ENCODE peak calls at places on chromosomes 3 and 15, in five cellular contexts. T is H1, N is K562, H is HepG2, S is GM12878. W is an unnamed sample.
A peak's percentile ranks its signal among the peaks of the same experiment; 100 is the strongest.

GRCh38 chr3:151709847-151710246 is 23.9 kb upstream of the AADACL2 start:
- DNase-seq in T (no peak), N (no peak), H (no peak), S (no peak), W (no peak)

GRCh38 chr15:52068004-52068403 is 44.6 kb downstream of the BCL2L10 start:
- DNase-seq in T (no peak), N (no peak), H (no peak), S (no peak), W (no peak)

GRCh38 chr15:89395996-89396395 is 61.4 kb upstream of the POLG start:
- DNase-seq in T (no peak), N (no peak), H (no peak), S (no peak), W (no peak)

GRCh38 chr3:46372492-46373359 is 2.0 kb downstream of the CCR5 start:
- DNase-seq in T (no peak), N (no peak), H (no peak), S (no peak), W (no peak)

GRCh38 chr15:76339302-76340197 is 3.0 kb downstream of the ISL2 start:
- DNase-seq in T (peak; percentile 71), N (no peak), H (no peak), S (no peak), W (peak; percentile 24)

GRCh38 chr3:156180077-156180476 is 59.7 kb downstream of the KCNAB1 start:
- DNase-seq in T (no peak), N (no peak), H (no peak), S (no peak), W (no peak)

GRCh38 chr15:29821416-29822099 is 710 bp downstream of the TJP1 start:
- DNase-seq in T (peak; percentile 79), N (peak; percentile 67), H (peak; percentile 74), S (no peak), W (peak; percentile 80)

GRCh38 chr3:46936733-46937250 is 39.8 kb downstream of the CCDC12 start:
- DNase-seq in T (no peak), N (no peak), H (no peak), S (no peak), W (no peak)

GRCh38 chr3:20336572-20336971 is 150.6 kb upstream of the SGO1 start:
- DNase-seq in T (no peak), N (no peak), H (no peak), S (no peak), W (no peak)

GRCh38 chr3:175212896-175213295 is 353.8 kb downstream of the NAALADL2 start:
- DNase-seq in T (no peak), N (no peak), H (no peak), S (no peak), W (no peak)

GRCh38 chr15:100658895-100659294 is 56.5 kb downstream of the ASB7 start:
- DNase-seq in T (no peak), N (no peak), H (no peak), S (no peak), W (no peak)
- TF ChIP-seq MAX in T (no peak), N (no peak), H (no peak), S (no peak), W (no peak)

DNA sequence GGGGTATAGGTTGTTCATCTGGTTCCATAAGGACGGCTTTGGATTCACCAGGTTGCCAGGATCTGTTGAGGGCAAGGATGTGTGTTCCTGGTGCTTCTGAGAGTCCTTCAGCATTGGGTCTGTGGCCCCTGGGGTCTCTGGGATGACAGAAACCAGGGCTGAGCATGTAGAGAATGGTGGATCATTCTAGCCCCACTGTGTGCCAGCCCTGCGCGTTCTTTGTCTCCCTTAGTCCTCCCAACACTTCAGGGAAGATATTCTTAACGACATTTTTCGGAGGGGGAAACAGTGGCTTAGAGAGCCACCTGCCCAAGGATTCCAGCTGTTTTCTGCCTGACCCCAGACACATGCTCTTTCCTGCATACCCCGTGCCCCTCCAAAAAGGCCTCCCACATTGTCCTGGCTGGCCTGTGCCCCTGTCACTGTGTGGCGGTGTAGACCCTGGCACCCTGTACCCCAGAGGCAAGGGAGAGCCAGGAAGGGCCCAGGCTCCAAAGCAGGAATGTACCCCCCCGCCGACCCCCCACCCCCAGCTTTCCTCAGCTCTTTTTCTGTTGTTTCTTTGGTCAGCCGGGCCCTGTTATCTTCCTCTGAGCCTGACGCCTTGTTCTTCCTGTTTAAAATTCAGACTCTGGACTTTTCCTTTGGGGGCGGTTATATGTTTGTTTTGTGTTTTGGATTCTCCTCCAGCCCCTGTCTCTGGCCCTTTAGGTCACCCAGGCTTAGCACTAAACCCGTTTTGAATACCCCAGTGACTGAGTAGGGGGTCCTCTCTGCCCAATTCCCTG is 57.8 kb upstream of the SMAD6 start:
- DNase-seq in T (no peak), N (no peak), H (peak; percentile 59), S (no peak), W (no peak)
- H3K9ac ChIP-seq in T (no peak overlapping the region), N (peak overlapping the region; percentile 82), H (peak overlapping the region; percentile 17), S (no peak overlapping the region), W (peak overlapping the region; percentile 16)

GRCh38 chr3:51681453-51681852 is 10.4 kb downstream of the TEX264 start:
- DNase-seq in T (no peak), N (no peak), H (no peak), S (no peak), W (no peak)
- TF ChIP-seq USF2 in T (no peak), N (no peak), H (no peak), S (no peak), W (no peak)

GRCh38 chr3:43704697-43705096 is 14.0 kb downstream of the ABHD5 start:
- DNase-seq in T (no peak), N (no peak), H (no peak), S (no peak), W (no peak)
- TF ChIP-seq MAX in T (no peak), N (no peak), H (no peak), S (no peak), W (no peak)

DNA sequence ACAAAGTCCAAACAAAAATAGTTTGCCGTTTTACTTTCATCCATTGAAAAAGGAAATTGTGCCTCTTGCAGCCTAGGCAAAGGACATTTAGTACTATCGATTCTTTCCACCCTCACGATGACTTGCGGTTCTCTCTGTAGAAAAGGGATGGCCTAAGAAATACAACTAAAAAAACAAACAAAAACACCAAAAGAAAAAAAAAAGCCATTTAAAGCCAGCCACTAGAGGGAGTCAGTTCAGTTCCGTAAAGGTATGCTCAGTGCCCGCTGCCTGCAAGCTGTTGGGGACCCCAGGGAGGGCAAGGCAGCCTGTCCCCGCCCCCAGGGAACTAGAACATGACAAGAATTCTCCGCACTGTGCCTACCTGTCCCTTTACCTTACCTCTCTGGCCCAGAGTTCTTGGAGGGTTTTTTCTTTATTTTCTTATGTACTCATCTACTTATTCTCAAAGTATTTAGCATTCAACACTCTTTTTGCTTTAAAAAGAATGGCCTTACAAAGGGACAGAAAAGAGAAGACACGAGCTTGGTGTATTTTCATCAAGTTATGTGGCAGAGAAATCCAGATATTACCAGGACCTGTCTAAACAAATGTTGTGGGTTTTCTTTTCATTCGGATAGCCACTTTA is 29.9 kb upstream of the NR2E3 start:
- DNase-seq in T (no peak), N (peak; percentile 54), H (peak; percentile 45), S (peak; percentile 49), W (peak; percentile 77)
- H3K9ac ChIP-seq in T (no peak overlapping the region), N (no peak overlapping the region), H (no peak overlapping the region), S (no peak overlapping the region), W (no peak overlapping the region)

DNA sequence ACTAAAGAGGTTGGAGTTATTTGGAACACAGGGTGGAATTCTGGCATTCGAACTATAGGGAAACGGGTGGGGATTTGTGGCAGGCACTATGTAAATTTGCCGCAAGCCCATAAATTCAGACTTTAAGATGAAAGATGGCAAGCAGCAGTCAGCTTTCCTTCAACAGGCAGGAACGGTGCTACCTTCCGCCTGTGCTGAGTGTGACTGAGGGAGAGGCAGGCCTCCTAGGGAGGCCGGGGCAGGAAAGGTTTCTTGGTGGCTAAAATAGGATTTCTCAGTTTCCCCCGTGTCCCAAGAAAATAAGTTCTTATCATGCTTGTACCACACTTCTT is 12.5 kb downstream of the FLNB start:
- DNase-seq in T (no peak), N (no peak), H (no peak), S (no peak), W (no peak)
- TF ChIP-seq USF2 in T (no peak), N (no peak), H (no peak), S (no peak), W (no peak)

DNA sequence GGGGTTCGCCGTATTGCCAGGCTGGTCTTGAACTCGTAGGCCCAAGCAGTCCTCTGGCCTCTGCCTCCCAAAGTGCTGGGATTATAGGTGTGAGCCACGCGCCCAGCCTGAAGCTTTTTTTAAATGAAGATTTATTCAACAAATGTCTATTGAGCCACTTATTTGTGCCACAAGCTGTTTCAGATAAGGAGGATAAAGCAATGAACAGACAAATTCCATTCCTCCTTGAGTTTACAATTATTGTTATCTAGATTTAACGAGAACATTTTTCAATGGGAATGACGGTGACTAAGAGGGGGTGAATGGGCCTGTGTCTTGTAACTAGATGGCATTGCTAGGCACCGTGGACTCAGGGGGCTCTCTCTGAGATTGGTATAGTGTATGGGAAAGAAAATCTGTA is 10.2 kb downstream of the PPARG start:
- DNase-seq in T (no peak), N (no peak), H (no peak), S (no peak), W (no peak)
- TF ChIP-seq MAX in T (no peak), N (no peak), H (no peak), S (no peak), W (no peak)